ENCODE peak calls at places on chromosome 22, in six cellular contexts. One of them, this sample, is unnamed.

GRCh38 chr22:44438481-44439131 is 59.4 kb downstream of the RTL6 start:
- DNase-seq in HFFc6: no peak
- DNase-seq in fibroblast of the conjunctiva: no peak
- DNase-seq in stimulated activated CD4-positive, alpha-beta T cell treated with anti-CD3 and anti-CD28 coated beads, Interleukin-4, amount 100 ng/mL, for 1 hour: no peak
- DNase-seq in right atrium auricular region: no peak
- DNase-seq in GM13976: peak; percentile 23
- DNase-seq in this sample: no peak

GRCh38 chr22:23184764-23185113 is 4.4 kb downstream of the BCR start:
- DNase-seq in GM13976: no peak
- DNase-seq in HFFc6: no peak
- DNase-seq in right atrium auricular region: no peak
- DNase-seq in stimulated activated CD4-positive, alpha-beta T cell treated with anti-CD3 and anti-CD28 coated beads, Interleukin-4, amount 100 ng/mL, for 1 hour: no peak
- DNase-seq in fibroblast of the conjunctiva: no peak
- DNase-seq in this sample: no peak

GRCh38 chr22:43995798-43996169 is 28.3 kb upstream of the PARVB start:
- DNase-seq in HFFc6: no peak
- DNase-seq in right atrium auricular region: no peak
- DNase-seq in fibroblast of the conjunctiva: no peak
- DNase-seq in stimulated activated CD4-positive, alpha-beta T cell treated with anti-CD3 and anti-CD28 coated beads, Interleukin-4, amount 100 ng/mL, for 1 hour: no peak
- DNase-seq in GM13976: no peak
- DNase-seq in this sample: no peak

GRCh38 chr22:22812031-22812905 is 75.3 kb upstream of the IGLL5 start:
- DNase-seq in right atrium auricular region: no peak
- DNase-seq in stimulated activated CD4-positive, alpha-beta T cell treated with anti-CD3 and anti-CD28 coated beads, Interleukin-4, amount 100 ng/mL, for 1 hour: no peak
- DNase-seq in GM13976: no peak
- DNase-seq in HFFc6: no peak
- DNase-seq in fibroblast of the conjunctiva: no peak
- DNase-seq in this sample: no peak

GRCh38 chr22:27300661-27301285 is 500.8 kb downstream of the MN1 start:
- DNase-seq in HFFc6: no peak
- DNase-seq in stimulated activated CD4-positive, alpha-beta T cell treated with anti-CD3 and anti-CD28 coated beads, Interleukin-4, amount 100 ng/mL, for 1 hour: no peak
- DNase-seq in right atrium auricular region: no peak
- DNase-seq in fibroblast of the conjunctiva: no peak
- DNase-seq in GM13976: no peak
- DNase-seq in this sample: no peak

GRCh38 chr22:22558972-22559603 is at the start of gene PRAME:
- DNase-seq in right atrium auricular region: no peak
- DNase-seq in stimulated activated CD4-positive, alpha-beta T cell treated with anti-CD3 and anti-CD28 coated beads, Interleukin-4, amount 100 ng/mL, for 1 hour: peak; percentile 74
- DNase-seq in GM13976: peak; percentile 91
- DNase-seq in HFFc6: no peak
- DNase-seq in fibroblast of the conjunctiva: no peak
- DNase-seq in this sample: peak; percentile 45

GRCh38 chr22:27605390-27605789 is 196.2 kb downstream of the MN1 start:
- DNase-seq in right atrium auricular region: no peak
- DNase-seq in HFFc6: no peak
- DNase-seq in fibroblast of the conjunctiva: no peak
- DNase-seq in stimulated activated CD4-positive, alpha-beta T cell treated with anti-CD3 and anti-CD28 coated beads, Interleukin-4, amount 100 ng/mL, for 1 hour: no peak
- DNase-seq in GM13976: no peak
- DNase-seq in this sample: no peak

GRCh38 chr22:43343262-43343988 is at the start of gene SCUBE1:
- DNase-seq in HFFc6: no peak
- DNase-seq in stimulated activated CD4-positive, alpha-beta T cell treated with anti-CD3 and anti-CD28 coated beads, Interleukin-4, amount 100 ng/mL, for 1 hour: peak; percentile 59
- DNase-seq in fibroblast of the conjunctiva: no peak
- DNase-seq in right atrium auricular region: no peak
- DNase-seq in GM13976: peak; percentile 75
- DNase-seq in this sample: peak; percentile 40

GRCh38 chr22:23036684-23037428 is 33.5 kb upstream of the GNAZ start:
- DNase-seq in stimulated activated CD4-positive, alpha-beta T cell treated with anti-CD3 and anti-CD28 coated beads, Interleukin-4, amount 100 ng/mL, for 1 hour: no peak
- DNase-seq in right atrium auricular region: no peak
- DNase-seq in GM13976: no peak
- DNase-seq in fibroblast of the conjunctiva: no peak
- DNase-seq in HFFc6: peak; percentile 64
- DNase-seq in this sample: peak; percentile 17

GRCh38 chr22:35359380-35360065 is 21.4 kb upstream of the HMOX1 start:
- DNase-seq in fibroblast of the conjunctiva: no peak
- DNase-seq in HFFc6: no peak
- DNase-seq in right atrium auricular region: no peak
- DNase-seq in GM13976: no peak
- DNase-seq in stimulated activated CD4-positive, alpha-beta T cell treated with anti-CD3 and anti-CD28 coated beads, Interleukin-4, amount 100 ng/mL, for 1 hour: no peak
- DNase-seq in this sample: no peak

GRCh38 chr22:42994917-42995562 is 19.9 kb downstream of the PACSIN2 start:
- DNase-seq in right atrium auricular region: peak; percentile 76
- DNase-seq in GM13976: peak; percentile 53
- DNase-seq in stimulated activated CD4-positive, alpha-beta T cell treated with anti-CD3 and anti-CD28 coated beads, Interleukin-4, amount 100 ng/mL, for 1 hour: no peak
- DNase-seq in fibroblast of the conjunctiva: peak; percentile 86
- DNase-seq in HFFc6: peak; percentile 95
- DNase-seq in this sample: peak; percentile 85

GRCh38 chr22:27997538-27997937 is 78.5 kb upstream of the PITPNB start:
- DNase-seq in GM13976: no peak
- DNase-seq in stimulated activated CD4-positive, alpha-beta T cell treated with anti-CD3 and anti-CD28 coated beads, Interleukin-4, amount 100 ng/mL, for 1 hour: no peak
- DNase-seq in fibroblast of the conjunctiva: no peak
- DNase-seq in HFFc6: no peak
- DNase-seq in right atrium auricular region: no peak
- DNase-seq in this sample: no peak

GRCh38 chr22:23269441-23270211 is 89.3 kb downstream of the BCR start:
- DNase-seq in stimulated activated CD4-positive, alpha-beta T cell treated with anti-CD3 and anti-CD28 coated beads, Interleukin-4, amount 100 ng/mL, for 1 hour: no peak
- DNase-seq in HFFc6: no peak
- DNase-seq in GM13976: no peak
- DNase-seq in fibroblast of the conjunctiva: no peak
- DNase-seq in right atrium auricular region: no peak
- DNase-seq in this sample: no peak

GRCh38 chr22:35470903-35471321 is 69.7 kb upstream of the RASD2 start:
- DNase-seq in fibroblast of the conjunctiva: no peak
- DNase-seq in HFFc6: no peak
- DNase-seq in right atrium auricular region: no peak
- DNase-seq in stimulated activated CD4-positive, alpha-beta T cell treated with anti-CD3 and anti-CD28 coated beads, Interleukin-4, amount 100 ng/mL, for 1 hour: no peak
- DNase-seq in GM13976: no peak
- DNase-seq in this sample: peak; percentile 25

GRCh38 chr22:46581580-46582244 is 38.5 kb upstream of the GRAMD4 start:
- DNase-seq in GM13976: no peak
- DNase-seq in HFFc6: no peak
- DNase-seq in fibroblast of the conjunctiva: no peak
- DNase-seq in right atrium auricular region: no peak
- DNase-seq in stimulated activated CD4-positive, alpha-beta T cell treated with anti-CD3 and anti-CD28 coated beads, Interleukin-4, amount 100 ng/mL, for 1 hour: no peak
- DNase-seq in this sample: peak; percentile 44

GRCh38 chr22:42990131-42990838 is 24.7 kb downstream of the PACSIN2 start:
- DNase-seq in stimulated activated CD4-positive, alpha-beta T cell treated with anti-CD3 and anti-CD28 coated beads, Interleukin-4, amount 100 ng/mL, for 1 hour: no peak
- DNase-seq in fibroblast of the conjunctiva: peak; percentile 85
- DNase-seq in right atrium auricular region: no peak
- DNase-seq in GM13976: no peak
- DNase-seq in HFFc6: peak; percentile 92
- DNase-seq in this sample: no peak

GRCh38 chr22:32515074-32515473 is 40.5 kb downstream of the FBXO7 start:
- DNase-seq in fibroblast of the conjunctiva: no peak
- DNase-seq in HFFc6: no peak
- DNase-seq in right atrium auricular region: no peak
- DNase-seq in stimulated activated CD4-positive, alpha-beta T cell treated with anti-CD3 and anti-CD28 coated beads, Interleukin-4, amount 100 ng/mL, for 1 hour: no peak
- DNase-seq in GM13976: no peak
- DNase-seq in this sample: no peak

GRCh38 chr22:43008509-43008908 is 6.4 kb downstream of the PACSIN2 start:
- DNase-seq in HFFc6: no peak
- DNase-seq in GM13976: no peak
- DNase-seq in fibroblast of the conjunctiva: no peak
- DNase-seq in right atrium auricular region: peak; percentile 77
- DNase-seq in stimulated activated CD4-positive, alpha-beta T cell treated with anti-CD3 and anti-CD28 coated beads, Interleukin-4, amount 100 ng/mL, for 1 hour: no peak
- DNase-seq in this sample: no peak

GRCh38 chr22:22942511-22943329 is 55.1 kb downstream of the IGLL5 start:
- DNase-seq in HFFc6: peak; percentile 72
- DNase-seq in GM13976: peak; percentile 74
- DNase-seq in fibroblast of the conjunctiva: peak; percentile 18
- DNase-seq in stimulated activated CD4-positive, alpha-beta T cell treated with anti-CD3 and anti-CD28 coated beads, Interleukin-4, amount 100 ng/mL, for 1 hour: peak; percentile 73
- DNase-seq in right atrium auricular region: peak; percentile 55
- DNase-seq in this sample: peak; percentile 37

GRCh38 chr22:43148581-43148980 is 2.8 kb upstream of the TSPO start:
- DNase-seq in stimulated activated CD4-positive, alpha-beta T cell treated with anti-CD3 and anti-CD28 coated beads, Interleukin-4, amount 100 ng/mL, for 1 hour: no peak
- DNase-seq in HFFc6: no peak
- DNase-seq in fibroblast of the conjunctiva: no peak
- DNase-seq in GM13976: no peak
- DNase-seq in right atrium auricular region: no peak
- DNase-seq in this sample: no peak

GRCh38 chr22:30747493-30747892 is 52.8 kb downstream of the OSBP2 start:
- DNase-seq in GM13976: no peak
- DNase-seq in stimulated activated CD4-positive, alpha-beta T cell treated with anti-CD3 and anti-CD28 coated beads, Interleukin-4, amount 100 ng/mL, for 1 hour: no peak
- DNase-seq in fibroblast of the conjunctiva: no peak
- DNase-seq in HFFc6: no peak
- DNase-seq in right atrium auricular region: no peak
- DNase-seq in this sample: peak; percentile 80

GRCh38 chr22:24512043-24512442 is 16.9 kb downstream of the UPB1 start:
- DNase-seq in fibroblast of the conjunctiva: no peak
- DNase-seq in HFFc6: no peak
- DNase-seq in right atrium auricular region: no peak
- DNase-seq in GM13976: no peak
- DNase-seq in stimulated activated CD4-positive, alpha-beta T cell treated with anti-CD3 and anti-CD28 coated beads, Interleukin-4, amount 100 ng/mL, for 1 hour: no peak
- DNase-seq in this sample: no peak

GRCh38 chr22:41478891-41479521 is 10.1 kb downstream of the ACO2 start:
- DNase-seq in right atrium auricular region: no peak
- DNase-seq in fibroblast of the conjunctiva: peak; percentile 83
- DNase-seq in stimulated activated CD4-positive, alpha-beta T cell treated with anti-CD3 and anti-CD28 coated beads, Interleukin-4, amount 100 ng/mL, for 1 hour: no peak
- DNase-seq in HFFc6: no peak
- DNase-seq in GM13976: peak; percentile 48
- DNase-seq in this sample: no peak

GRCh38 chr22:23692598-23693291 is 1.9 kb downstream of the RGL4 start:
- DNase-seq in right atrium auricular region: no peak
- DNase-seq in fibroblast of the conjunctiva: no peak
- DNase-seq in stimulated activated CD4-positive, alpha-beta T cell treated with anti-CD3 and anti-CD28 coated beads, Interleukin-4, amount 100 ng/mL, for 1 hour: no peak
- DNase-seq in GM13976: peak; percentile 22
- DNase-seq in HFFc6: no peak
- DNase-seq in this sample: no peak

GRCh38 chr22:47172771-47173534 is 410.5 kb downstream of the TBC1D22A start:
- DNase-seq in right atrium auricular region: no peak
- DNase-seq in fibroblast of the conjunctiva: no peak
- DNase-seq in GM13976: no peak
- DNase-seq in stimulated activated CD4-positive, alpha-beta T cell treated with anti-CD3 and anti-CD28 coated beads, Interleukin-4, amount 100 ng/mL, for 1 hour: no peak
- DNase-seq in HFFc6: no peak
- DNase-seq in this sample: no peak

GRCh38 chr22:48808038-48808960 is 1019.4 kb downstream of the BRD1 start:
- DNase-seq in fibroblast of the conjunctiva: no peak
- DNase-seq in GM13976: no peak
- DNase-seq in right atrium auricular region: no peak
- DNase-seq in stimulated activated CD4-positive, alpha-beta T cell treated with anti-CD3 and anti-CD28 coated beads, Interleukin-4, amount 100 ng/mL, for 1 hour: no peak
- DNase-seq in HFFc6: no peak
- DNase-seq in this sample: no peak

GRCh38 chr22:48920776-48921241 is 906.9 kb downstream of the BRD1 start:
- DNase-seq in right atrium auricular region: peak; percentile 28
- DNase-seq in stimulated activated CD4-positive, alpha-beta T cell treated with anti-CD3 and anti-CD28 coated beads, Interleukin-4, amount 100 ng/mL, for 1 hour: no peak
- DNase-seq in fibroblast of the conjunctiva: no peak
- DNase-seq in HFFc6: no peak
- DNase-seq in GM13976: no peak
- DNase-seq in this sample: no peak

GRCh38 chr22:19639610-19640135 is 74.6 kb upstream of the SEPTIN5 start:
- DNase-seq in GM13976: no peak
- DNase-seq in HFFc6: no peak
- DNase-seq in stimulated activated CD4-positive, alpha-beta T cell treated with anti-CD3 and anti-CD28 coated beads, Interleukin-4, amount 100 ng/mL, for 1 hour: no peak
- DNase-seq in fibroblast of the conjunctiva: no peak
- DNase-seq in right atrium auricular region: no peak
- DNase-seq in this sample: no peak

GRCh38 chr22:23781533-23781932 is 5.2 kb upstream of the SMARCB1 start:
- DNase-seq in GM13976: no peak
- DNase-seq in stimulated activated CD4-positive, alpha-beta T cell treated with anti-CD3 and anti-CD28 coated beads, Interleukin-4, amount 100 ng/mL, for 1 hour: no peak
- DNase-seq in HFFc6: peak; percentile 79
- DNase-seq in right atrium auricular region: no peak
- DNase-seq in fibroblast of the conjunctiva: peak; percentile 54
- DNase-seq in this sample: no peak

GRCh38 chr22:38465673-38466490 is 2.0 kb upstream of the KDELR3 start:
- DNase-seq in right atrium auricular region: no peak
- DNase-seq in HFFc6: no peak
- DNase-seq in fibroblast of the conjunctiva: no peak
- DNase-seq in GM13976: peak; percentile 28
- DNase-seq in stimulated activated CD4-positive, alpha-beta T cell treated with anti-CD3 and anti-CD28 coated beads, Interleukin-4, amount 100 ng/mL, for 1 hour: no peak
- DNase-seq in this sample: peak; percentile 23

GRCh38 chr22:27433585-27434190 is 367.9 kb downstream of the MN1 start:
- DNase-seq in stimulated activated CD4-positive, alpha-beta T cell treated with anti-CD3 and anti-CD28 coated beads, Interleukin-4, amount 100 ng/mL, for 1 hour: no peak
- DNase-seq in GM13976: no peak
- DNase-seq in fibroblast of the conjunctiva: no peak
- DNase-seq in right atrium auricular region: no peak
- DNase-seq in HFFc6: no peak
- DNase-seq in this sample: no peak

GRCh38 chr22:24697671-24698082 is 76.8 kb downstream of the PIWIL3 start:
- DNase-seq in GM13976: no peak
- DNase-seq in stimulated activated CD4-positive, alpha-beta T cell treated with anti-CD3 and anti-CD28 coated beads, Interleukin-4, amount 100 ng/mL, for 1 hour: no peak
- DNase-seq in right atrium auricular region: no peak
- DNase-seq in fibroblast of the conjunctiva: no peak
- DNase-seq in HFFc6: no peak
- DNase-seq in this sample: peak; percentile 77

GRCh38 chr22:19891350-19892248 is 36.9 kb upstream of the GNB1L start:
- DNase-seq in stimulated activated CD4-positive, alpha-beta T cell treated with anti-CD3 and anti-CD28 coated beads, Interleukin-4, amount 100 ng/mL, for 1 hour: peak; percentile 84
- DNase-seq in HFFc6: peak; percentile 77
- DNase-seq in GM13976: peak; percentile 91
- DNase-seq in right atrium auricular region: no peak
- DNase-seq in fibroblast of the conjunctiva: no peak
- DNase-seq in this sample: peak; percentile 55